ENCODE peak calls at places on chromosomes 2 and 18, in eight cellular contexts. W, M, D, R, H, O, X and Q are unnamed samples.

GRCh38 chr2:28613616-28614501 is 118.0 kb downstream of the PLB1 start:
- DNase-seq in X (no peak), H (peak), R (peak), W (peak), D (no peak), M (no peak), O (no peak), Q (peak)

GRCh38 chr2:121532894-121533293 is 2.2 kb downstream of the RNU4ATAC start:
- DNase-seq in O (no peak), W (no peak), R (no peak), H (peak), M (no peak), X (no peak), D (no peak), Q (peak)

GRCh38 chr18:29063346-29063745 is 886.4 kb upstream of the CDH2 start:
- DNase-seq in R (no peak), M (no peak), X (no peak), H (no peak), W (no peak), O (no peak), D (no peak), Q (no peak)

GRCh38 chr18:54151376-54151775 is 73.1 kb downstream of the MBD2 start:
- DNase-seq in D (no peak), O (no peak), R (no peak), H (no peak), W (no peak), M (no peak), X (no peak), Q (no peak)

GRCh38 chr18:11309172-11309571 is 159.8 kb upstream of the PIEZO2 start:
- DNase-seq in R (no peak), H (no peak), D (peak), W (peak), O (no peak), X (no peak), M (no peak), Q (no peak)

GRCh38 chr2:111946294-111947114 is 48.1 kb downstream of the MERTK start:
- DNase-seq in W (peak), X (no peak), M (no peak), H (peak), O (peak), R (peak), D (peak), Q (peak)

GRCh38 chr2:8926356-8926755 is 77.1 kb downstream of the MBOAT2 start:
- DNase-seq in D (no peak), W (no peak), R (no peak), X (no peak), H (no peak), O (no peak), M (no peak), Q (no peak)

GRCh38 chr2:157868993-157869392 is 7.1 kb downstream of the ACVR1 start:
- DNase-seq in R (no peak), H (peak), X (no peak), W (peak), M (no peak), O (no peak), D (no peak), Q (no peak)

GRCh38 chr2:120251863-120252206 is 817 bp upstream of the RALB start:
- DNase-seq in O (no peak), R (no peak), X (no peak), W (no peak), H (no peak), M (no peak), D (peak), Q (no peak)

GRCh38 chr2:120254178-120254577 is 1.5 kb downstream of the RALB start:
- DNase-seq in R (no peak), X (no peak), H (no peak), O (no peak), D (no peak), M (no peak), W (no peak), Q (no peak)

GRCh38 chr2:120253021-120253882 is 600 bp downstream of the RALB start:
- DNase-seq in M (peak), W (peak), X (peak), H (peak), R (no peak), D (peak), O (peak), Q (peak)

GRCh38 chr2:120251077-120251476 is 1.6 kb upstream of the RALB start:
- DNase-seq in M (no peak), D (no peak), O (no peak), R (no peak), H (no peak), W (no peak), X (no peak), Q (no peak)

GRCh38 chr2:120252207-120253020 is at the start of gene RALB:
- DNase-seq in H (peak), W (peak), O (peak), M (peak), X (peak), R (no peak), D (peak), Q (peak)
- TF ChIP-seq CTCF in H (no peak), W (no peak), O (no peak), M (no peak), X (no peak), R (no peak), D (no peak), Q (no peak)

GRCh38 chr18:3405713-3406112 is 44.3 kb upstream of the TGIF1 start:
- DNase-seq in W (no peak), H (no peak), X (no peak), R (no peak), M (no peak), O (no peak), D (no peak), Q (no peak)

GRCh38 chr18:3397786-3398185 is 52.2 kb upstream of the TGIF1 start:
- DNase-seq in R (no peak), H (no peak), D (no peak), O (no peak), W (no peak), M (no peak), X (no peak), Q (no peak)

GRCh38 chr18:3402962-3403585 is 46.9 kb upstream of the TGIF1 start:
- DNase-seq in M (no peak), X (peak), H (peak), O (no peak), D (no peak), W (peak), R (peak), Q (peak)

GRCh38 chr18:3400567-3401296 is 49.2 kb upstream of the TGIF1 start:
- DNase-seq in X (no peak), M (no peak), O (no peak), R (no peak), H (no peak), D (no peak), W (no peak), Q (no peak)

GRCh38 chr18:3401669-3402620 is 48.0 kb upstream of the TGIF1 start:
- DNase-seq in H (no peak), R (no peak), M (no peak), D (no peak), X (no peak), O (no peak), W (no peak), Q (no peak)
- H3K4me3 ChIP-seq in H (no peak), R (no peak), M (no peak), D (no peak), X (no peak), O (no peak), W (no peak), Q (no peak)

GRCh38 chr2:40256649-40257048 is 195.2 kb downstream of the SLC8A1 start:
- DNase-seq in D (no peak), X (no peak), W (no peak), H (peak), R (no peak), O (no peak), M (no peak), Q (peak)
- TF ChIP-seq CTCF in D (no peak), X (no peak), W (peak), H (peak), R (peak), O (no peak), M (peak), Q (peak)

GRCh38 chr2:18643532-18644462 is 54.4 kb upstream of the NT5C1B start:
- DNase-seq in M (no peak), H (no peak), D (no peak), O (no peak), R (no peak), W (no peak), X (no peak), Q (no peak)
- H3K4me3 ChIP-seq in M (no peak), H (no peak), D (no peak), O (no peak), R (no peak), W (no peak), X (no peak), Q (no peak)

GRCh38 chr2:12484536-12485115 is 232.1 kb upstream of the TRIB2 start:
- DNase-seq in W (peak), H (no peak), X (no peak), O (no peak), D (no peak), R (no peak), M (no peak), Q (no peak)
- TF ChIP-seq CTCF in W (no peak), H (no peak), X (no peak), O (no peak), D (no peak), R (no peak), M (no peak), Q (no peak)

GRCh38 chr2:152097291-152098032 is 1.4 kb downstream of the CACNB4 start:
- DNase-seq in O (no peak), R (no peak), H (peak), X (no peak), M (no peak), W (peak), D (peak), Q (peak)
- H3K4me3 ChIP-seq in O (peak), R (peak), H (peak), X (peak), M (peak), W (peak), D (no peak), Q (peak)

GRCh38 chr2:44838116-44838790 is 103.2 kb upstream of the SIX3 start:
- DNase-seq in W (no peak), M (no peak), X (no peak), O (no peak), H (no peak), D (no peak), R (no peak), Q (no peak)

GRCh38 chr2:44843086-44843485 is 98.4 kb upstream of the SIX3 start:
- DNase-seq in D (no peak), H (no peak), X (no peak), R (no peak), O (no peak), M (no peak), W (no peak), Q (no peak)

GRCh38 chr2:44843641-44844040 is 97.9 kb upstream of the SIX3 start:
- DNase-seq in W (no peak), O (no peak), D (no peak), M (no peak), H (no peak), R (no peak), X (no peak), Q (no peak)

GRCh38 chr2:44839370-44839769 is 102.1 kb upstream of the SIX3 start:
- DNase-seq in X (no peak), R (no peak), H (no peak), D (no peak), O (no peak), W (no peak), M (no peak), Q (no peak)

DNA sequence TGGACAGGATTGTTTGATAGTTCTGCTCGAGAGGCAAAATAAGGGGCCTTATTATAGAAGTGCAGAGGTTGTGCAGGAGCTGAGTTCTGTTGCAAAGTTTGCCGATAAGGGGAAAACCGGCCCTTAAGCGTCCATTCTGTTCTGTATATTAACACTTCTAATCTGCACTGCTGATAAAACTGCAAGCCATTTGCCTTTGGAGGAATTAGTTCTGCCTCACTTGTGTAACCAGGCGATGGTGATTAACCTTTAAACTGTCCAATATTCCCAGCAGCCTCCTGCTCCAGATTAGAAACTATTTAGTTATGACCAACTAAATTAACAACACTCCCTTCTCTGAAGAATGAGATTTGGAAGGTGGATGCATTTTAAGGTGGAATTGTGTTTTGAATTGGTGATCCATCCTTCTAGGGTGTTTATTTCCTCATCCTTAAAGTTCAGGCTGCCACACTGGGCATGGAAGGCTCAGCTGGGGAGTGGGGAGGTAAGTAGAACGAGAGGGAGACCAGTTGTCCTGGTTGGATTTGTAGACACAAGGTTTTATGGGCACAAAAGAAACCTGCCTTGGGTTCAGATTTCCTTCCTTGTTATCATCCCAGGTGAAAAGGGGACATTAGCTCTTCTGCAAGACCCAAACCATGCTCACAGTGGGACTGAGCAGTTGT is 101.2 kb upstream of the SIX3 start:
- DNase-seq in R (no peak), O (no peak), H (no peak), W (no peak), X (no peak), D (no peak), M (no peak), Q (no peak)
- TF ChIP-seq CTCF in R (no peak), O (no peak), H (no peak), W (no peak), X (no peak), D (no peak), M (no peak), Q (no peak)